ENCODE peak calls at places on chromosomes 4 and X, in nine cellular contexts. F, C, Y, N, B, Q, L, V and X are unnamed samples.

GRCh38 chr4:159229164-159229563 is 126.3 kb downstream of the RAPGEF2 start:
- DNase-seq in C (no peak), V (no peak), B (no peak), F (peak), L (peak), N (no peak), Y (peak), Q (no peak), X (no peak)

GRCh38 chr4:93448691-93449293 is 379.8 kb upstream of the ATOH1 start:
- DNase-seq in Y (no peak), F (no peak), Q (no peak), L (no peak), C (no peak), V (no peak), N (no peak), B (no peak), X (no peak)

GRCh38 chr4:113979973-113980615 is 647 bp upstream of the ARSJ start:
- DNase-seq in B (no peak), V (no peak), Q (no peak), L (peak), F (peak), C (no peak), N (no peak), Y (no peak), X (no peak)

GRCh38 chr4:74123065-74123728 is 24.2 kb upstream of the CXCL2 start:
- DNase-seq in F (peak), N (peak), V (no peak), L (peak), B (peak), Y (no peak), Q (no peak), C (no peak), X (no peak)

GRCh38 chr4:65825121-65825520 is 154.8 kb upstream of the EPHA5 start:
- DNase-seq in C (no peak), Q (no peak), Y (no peak), B (no peak), L (peak), F (no peak), N (no peak), V (no peak), X (no peak)

GRCh38 chr4:55549888-55550287 is 3.2 kb upstream of the CLOCK start:
- DNase-seq in L (peak), Q (no peak), C (no peak), F (peak), N (no peak), Y (no peak), B (no peak), V (no peak), X (no peak)

GRCh38 chrX:134908235-134908834 is 82.5 kb upstream of the SMIM10 start:
- DNase-seq in B (no peak), C (no peak), V (no peak), F (peak), Y (no peak), Q (no peak), N (no peak), L (peak), X (peak)

GRCh38 chr4:148171596-148171995 is 270.6 kb downstream of the NR3C2 start:
- DNase-seq in V (no peak), F (no peak), Y (no peak), L (no peak), N (no peak), B (no peak), C (no peak), Q (no peak), X (no peak)

GRCh38 chr4:1784395-1784788 is 8.7 kb upstream of the FGFR3 start:
- DNase-seq in Q (no peak), Y (no peak), L (no peak), V (no peak), B (no peak), N (no peak), C (no peak), F (no peak), X (no peak)

GRCh38 chr4:137531951-137532868 is at the start of gene PCDH18:
- DNase-seq in C (no peak), B (peak), Q (peak), Y (peak), L (peak), F (peak), V (peak), N (peak), X (no peak)

GRCh38 chr4:165199722-165200121 is 7.6 kb upstream of the KLHL2 start:
- DNase-seq in L (no peak), V (no peak), Y (peak), Q (no peak), B (no peak), F (no peak), C (peak), N (no peak), X (no peak)

GRCh38 chrX:137988470-137988869 is 422.5 kb downstream of the ZIC3 start:
- DNase-seq in Q (no peak), Y (no peak), B (no peak), F (no peak), C (no peak), N (no peak), L (no peak), V (no peak), X (no peak)

GRCh38 chr4:81751531-81752291 is 280.0 kb upstream of the RASGEF1B start:
- DNase-seq in V (no peak), N (no peak), F (no peak), C (no peak), Y (no peak), B (no peak), L (no peak), Q (no peak), X (no peak)

GRCh38 chr4:112664611-112665010 is 27.7 kb downstream of the LARP7 start:
- DNase-seq in Y (no peak), N (no peak), C (no peak), Q (no peak), F (peak), B (no peak), V (no peak), L (peak), X (no peak)

GRCh38 chr4:161680146-161680545 is 483.7 kb downstream of the FSTL5 start:
- DNase-seq in Q (no peak), B (no peak), Y (no peak), F (peak), L (no peak), V (no peak), N (no peak), C (no peak), X (no peak)

GRCh38 chr4:119733431-119733830 is 104.8 kb upstream of the PDE5A start:
- DNase-seq in B (no peak), Q (no peak), V (no peak), L (peak), C (no peak), N (no peak), Y (no peak), F (peak), X (no peak)

GRCh38 chr4:6263541-6264540 is 5.8 kb upstream of the WFS1 start:
- DNase-seq in Q (no peak), N (no peak), C (no peak), B (no peak), Y (peak), L (peak), V (peak), F (peak), X (peak)
- TF ChIP-seq CTCF in Q (peak), N (peak), C (no peak), B (peak), Y (no peak), L (peak), V (peak), F (peak), X (peak)

GRCh38 chr4:109332926-109333464 is 30.5 kb upstream of the COL25A1 start:
- DNase-seq in F (no peak), Y (no peak), C (no peak), V (no peak), L (no peak), B (no peak), Q (no peak), N (no peak), X (no peak)
- TF ChIP-seq CTCF in F (peak), Y (no peak), C (no peak), V (peak), L (peak), B (no peak), Q (no peak), N (no peak), X (peak)

GRCh38 chrX:104310084-104310483 is 55.4 kb upstream of the ESX1 start:
- DNase-seq in C (no peak), L (peak), F (peak), N (no peak), Y (no peak), V (no peak), Q (no peak), B (no peak), X (no peak)
- TF ChIP-seq CTCF in C (peak), L (peak), F (peak), N (no peak), Y (no peak), V (no peak), Q (no peak), B (no peak), X (no peak)

GRCh38 chrX:121579016-121579760 is 531.8 kb downstream of the GLUD2 start:
- DNase-seq in F (no peak), C (no peak), Y (peak), V (peak), Q (no peak), L (no peak), N (peak), B (no peak), X (no peak)
- TF ChIP-seq CTCF in F (peak), C (peak), Y (no peak), V (peak), Q (no peak), L (no peak), N (peak), B (no peak), X (peak)

GRCh38 chrX:46837543-46838481 is 969 bp downstream of the RP2 start:
- DNase-seq in B (no peak), L (peak), Q (no peak), N (no peak), Y (no peak), V (peak), F (no peak), C (no peak), X (peak)

GRCh38 chrX:46838482-46838857 is 1.6 kb downstream of the RP2 start:
- DNase-seq in Q (no peak), L (peak), B (no peak), V (no peak), F (no peak), Y (no peak), C (no peak), N (no peak), X (no peak)

GRCh38 chrX:46840946-46841740 is 4.3 kb downstream of the RP2 start:
- DNase-seq in F (no peak), C (no peak), Q (no peak), V (no peak), B (no peak), N (no peak), L (no peak), Y (no peak), X (no peak)

GRCh38 chrX:46838974-46839480 is 2.2 kb downstream of the RP2 start:
- DNase-seq in V (no peak), B (no peak), L (peak), Y (no peak), Q (no peak), C (no peak), N (no peak), F (no peak), X (no peak)

DNA sequence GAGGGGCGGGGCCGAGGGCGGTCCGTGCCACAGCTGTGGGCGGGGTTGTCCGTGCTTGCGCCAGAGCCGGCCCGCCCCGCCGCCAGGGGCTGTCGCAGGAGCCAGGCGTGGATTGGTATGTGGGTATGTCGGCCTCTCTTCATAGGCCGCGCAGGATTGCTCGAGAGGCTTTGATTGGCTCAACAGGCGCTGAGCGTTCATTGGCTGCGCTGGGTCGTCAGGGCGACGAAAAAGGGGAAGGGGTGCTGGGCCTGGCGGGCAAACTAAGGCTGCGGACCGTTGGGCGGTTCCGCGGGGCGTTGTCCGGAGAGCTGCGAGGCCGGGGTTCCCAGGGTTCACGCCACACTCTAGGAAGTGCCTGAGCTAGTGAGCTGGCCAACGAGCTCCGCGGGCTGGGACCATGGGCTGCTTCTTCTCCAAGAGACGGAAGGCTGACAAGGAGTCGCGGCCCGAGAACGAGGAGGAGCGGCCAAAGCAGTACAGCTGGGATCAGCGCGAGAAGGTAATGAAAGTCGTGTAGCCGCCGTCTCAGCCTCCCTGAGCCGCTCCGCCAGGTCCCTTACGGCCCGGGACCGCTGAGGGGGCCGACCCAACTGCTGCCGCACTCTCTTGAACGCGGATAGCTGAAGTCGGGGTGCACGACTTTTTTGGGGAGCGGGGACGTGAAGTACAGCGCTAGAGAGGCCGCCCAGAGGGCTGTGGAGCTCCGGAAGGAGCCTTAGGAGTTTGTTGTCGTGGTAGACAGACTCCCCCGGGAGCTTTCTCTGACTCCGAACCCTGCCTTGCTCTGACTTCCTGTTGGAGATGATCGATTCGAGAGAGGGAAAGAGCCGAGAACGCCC is at the start of gene RP2:
- DNase-seq in L (peak), N (peak), C (peak), F (peak), Y (peak), Q (peak), V (peak), B (peak), X (peak)
- TF ChIP-seq CTCF in L (no peak), N (peak), C (no peak), F (no peak), Y (no peak), Q (no peak), V (no peak), B (peak), X (peak)

GRCh38 chr4:45946699-45947098 is 177.2 kb downstream of the GABRG1 start:
- DNase-seq in V (no peak), L (no peak), N (no peak), F (no peak), B (no peak), Q (no peak), Y (no peak), C (no peak), X (no peak)

GRCh38 chr4:45939056-45939455 is 184.8 kb downstream of the GABRG1 start:
- DNase-seq in N (no peak), V (no peak), F (no peak), L (no peak), Y (no peak), C (no peak), B (no peak), Q (no peak), X (no peak)

DNA sequence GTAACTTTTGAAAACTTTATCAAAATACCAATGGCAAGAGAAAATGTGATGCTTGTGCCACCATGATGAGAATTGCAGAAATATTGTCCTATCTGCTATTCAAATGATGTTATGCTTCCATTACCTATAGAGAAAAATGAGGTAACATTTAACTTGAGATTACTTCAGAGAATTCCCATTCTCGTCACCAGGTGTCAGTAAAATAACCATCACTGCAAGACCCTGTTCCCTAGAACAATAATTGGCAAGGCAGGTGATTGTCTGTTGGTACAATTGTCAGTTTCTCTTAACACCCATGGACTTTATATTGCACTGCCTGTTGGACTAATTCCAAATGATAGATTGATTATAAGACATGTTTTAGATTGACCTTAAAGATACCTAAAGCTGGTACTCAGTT is 179.9 kb downstream of the GABRG1 start:
- DNase-seq in V (no peak), Q (no peak), C (no peak), N (no peak), L (no peak), Y (no peak), B (no peak), F (no peak), X (no peak)
- TF ChIP-seq CTCF in V (no peak), Q (no peak), C (peak), N (peak), L (no peak), Y (no peak), B (no peak), F (no peak), X (no peak)